ENCODE peak calls at places on chromosomes 16 and 17, in nine cellular contexts. I is GM06990, N is uterus, K is stomach, U is A673, T is lower leg skin, Y is lower lobe of right lung, Z is keratinocyte, M is osteoblast. A is an unnamed sample.

GRCh38 chr17:12114686-12115418 is 94.2 kb downstream of the MAP2K4 start:
- DNase-seq in I (no peak), N (no peak), K (no peak), U (no peak), T (no peak), Y (no peak), Z (no peak), M (no peak), A (no peak)

GRCh38 chr17:78184868-78185267 is 2.0 kb downstream of the TK1 start:
- DNase-seq in I (no peak), N (no peak), K (no peak), U (no peak), T (no peak), Y (no peak), Z (no peak), M (peak), A (no peak)

GRCh38 chr17:72931635-72932034 is 160.9 kb downstream of the SLC39A11 start:
- DNase-seq in I (no peak), N (no peak), K (no peak), U (no peak), T (no peak), Y (no peak), Z (no peak), M (no peak), A (no peak)

GRCh38 chr16:22216191-22216831 is 10.2 kb downstream of the EEF2K start:
- DNase-seq in I (no peak), N (no peak), K (no peak), U (no peak), T (no peak), Y (no peak), Z (no peak), M (no peak), A (no peak)

GRCh38 chr17:333626-334396 is 18.8 kb downstream of the RPH3AL start:
- DNase-seq in I (no peak), N (peak), K (peak), U (no peak), T (no peak), Y (peak), Z (no peak), M (peak), A (no peak)

GRCh38 chr16:11188801-11189740 is 66.9 kb downstream of the SOCS1 start:
- DNase-seq in I (no peak), N (no peak), K (peak), U (no peak), T (no peak), Y (no peak), Z (no peak), M (peak), A (peak)

GRCh38 chr17:72030067-72030899 is 90.5 kb upstream of the SOX9 start:
- DNase-seq in I (peak), N (peak), K (peak), U (peak), T (peak), Y (peak), Z (no peak), M (peak), A (peak)

GRCh38 chr16:75385507-75386152 is 47.7 kb downstream of the CFDP1 start:
- DNase-seq in I (peak), N (no peak), K (no peak), U (peak), T (no peak), Y (no peak), Z (peak), M (peak), A (peak)

GRCh38 chr17:37752482-37752881 is 7.6 kb upstream of the HNF1B start:
- DNase-seq in I (no peak), N (no peak), K (no peak), U (no peak), T (no peak), Y (no peak), Z (peak), M (peak), A (peak)

GRCh38 chr17:40612510-40613244 is 34.9 kb downstream of the SMARCE1 start:
- DNase-seq in I (no peak), N (no peak), K (no peak), U (no peak), T (no peak), Y (no peak), Z (no peak), M (no peak), A (peak)

GRCh38 chr16:60107467-60107866 is 1373.4 kb upstream of the GOT2 start:
- DNase-seq in I (no peak), N (no peak), K (no peak), U (no peak), T (no peak), Y (no peak), Z (no peak), M (no peak), A (peak)

GRCh38 chr17:72176516-72176851 is 55.7 kb downstream of the SOX9 start:
- DNase-seq in I (no peak), N (no peak), K (no peak), U (no peak), T (no peak), Y (no peak), Z (no peak), M (no peak), A (no peak)

GRCh38 chr17:7786866-7787265 is 47.2 kb upstream of the KDM6B start:
- DNase-seq in I (no peak), N (no peak), K (no peak), U (no peak), T (no peak), Y (no peak), Z (no peak), M (no peak), A (no peak)

GRCh38 chr17:65576939-65577338 is 15.5 kb upstream of the AXIN2 start:
- DNase-seq in I (no peak), N (no peak), K (no peak), U (no peak), T (no peak), Y (no peak), Z (no peak), M (no peak), A (no peak)

GRCh38 chr16:28534542-28535373 is 4.0 kb downstream of the NUPR1 start:
- DNase-seq in I (no peak), N (no peak), K (peak), U (no peak), T (peak), Y (peak), Z (no peak), M (no peak), A (peak)

GRCh38 chr17:48240562-48241130 is 133.1 kb downstream of the SNX11 start:
- DNase-seq in I (no peak), N (no peak), K (no peak), U (no peak), T (no peak), Y (no peak), Z (no peak), M (no peak), A (peak)

GRCh38 chr17:7027335-7027734 is 4.5 kb downstream of the BCL6B start:
- DNase-seq in I (no peak), N (no peak), K (no peak), U (no peak), T (no peak), Y (no peak), Z (no peak), M (no peak), A (no peak)

GRCh38 chr17:73792994-73793393 is 148.7 kb upstream of the SDK2 start:
- DNase-seq in I (no peak), N (no peak), K (no peak), U (no peak), T (peak), Y (no peak), Z (no peak), M (no peak), A (no peak)

GRCh38 chr16:48121276-48121675 is 34.5 kb downstream of the ABCC12 start:
- DNase-seq in I (no peak), N (no peak), K (no peak), U (no peak), T (no peak), Y (no peak), Z (no peak), M (no peak), A (no peak)

GRCh38 chr17:15343749-15344148 is 2.4 kb upstream of the TEKT3 start:
- DNase-seq in I (no peak), N (no peak), K (no peak), U (no peak), T (no peak), Y (no peak), Z (no peak), M (peak), A (peak)

GRCh38 chr16:53504161-53504663 is 1.2 kb upstream of the AKTIP start:
- DNase-seq in I (peak), N (peak), K (peak), U (peak), T (peak), Y (peak), Z (no peak), M (no peak), A (no peak)

GRCh38 chr16:88456356-88457292 is 3.5 kb downstream of the ZFPM1 start:
- DNase-seq in I (no peak), N (no peak), K (no peak), U (no peak), T (no peak), Y (no peak), Z (no peak), M (peak), A (no peak)

GRCh38 chr16:72542103-72542502 is 370.1 kb upstream of the PMFBP1 start:
- DNase-seq in I (no peak), N (no peak), K (no peak), U (no peak), T (no peak), Y (no peak), Z (no peak), M (no peak), A (peak)

GRCh38 chr17:72788950-72789585 is 303.4 kb downstream of the SLC39A11 start:
- DNase-seq in I (no peak), N (no peak), K (no peak), U (peak), T (no peak), Y (no peak), Z (no peak), M (no peak), A (peak)

GRCh38 chr16:50479771-50480170 is 68.4 kb upstream of the NKD1 start:
- DNase-seq in I (no peak), N (no peak), K (no peak), U (no peak), T (peak), Y (no peak), Z (no peak), M (peak), A (no peak)

DNA sequence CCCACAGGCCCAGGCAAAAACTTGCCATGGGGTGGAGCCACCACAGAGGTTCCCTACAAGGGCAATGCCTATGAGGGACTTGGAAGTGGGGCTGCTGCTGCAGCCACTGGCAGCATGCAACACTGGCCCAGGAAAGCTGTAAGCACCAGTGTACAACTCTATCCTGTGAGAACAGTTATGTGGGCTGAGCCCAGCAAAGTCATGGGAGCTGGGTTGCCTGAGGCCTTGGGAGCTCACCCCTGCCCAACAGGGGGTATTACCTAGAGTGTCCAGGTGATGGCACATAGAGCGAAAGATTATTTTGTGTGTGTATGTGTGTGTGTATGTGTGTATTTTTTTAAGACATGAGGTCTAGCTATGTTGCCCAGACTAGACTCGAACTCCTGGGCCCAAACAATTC is 57.0 kb downstream of the TANC2 start:
- DNase-seq in I (no peak), N (no peak), K (no peak), U (no peak), T (no peak), Y (no peak), Z (no peak), M (no peak), A (no peak)
- H3K4me3 ChIP-seq in I (no peak), N (no peak), K (no peak), U (no peak), T (no peak), Y (no peak), Z (no peak), M (no peak), A (no peak)

DNA sequence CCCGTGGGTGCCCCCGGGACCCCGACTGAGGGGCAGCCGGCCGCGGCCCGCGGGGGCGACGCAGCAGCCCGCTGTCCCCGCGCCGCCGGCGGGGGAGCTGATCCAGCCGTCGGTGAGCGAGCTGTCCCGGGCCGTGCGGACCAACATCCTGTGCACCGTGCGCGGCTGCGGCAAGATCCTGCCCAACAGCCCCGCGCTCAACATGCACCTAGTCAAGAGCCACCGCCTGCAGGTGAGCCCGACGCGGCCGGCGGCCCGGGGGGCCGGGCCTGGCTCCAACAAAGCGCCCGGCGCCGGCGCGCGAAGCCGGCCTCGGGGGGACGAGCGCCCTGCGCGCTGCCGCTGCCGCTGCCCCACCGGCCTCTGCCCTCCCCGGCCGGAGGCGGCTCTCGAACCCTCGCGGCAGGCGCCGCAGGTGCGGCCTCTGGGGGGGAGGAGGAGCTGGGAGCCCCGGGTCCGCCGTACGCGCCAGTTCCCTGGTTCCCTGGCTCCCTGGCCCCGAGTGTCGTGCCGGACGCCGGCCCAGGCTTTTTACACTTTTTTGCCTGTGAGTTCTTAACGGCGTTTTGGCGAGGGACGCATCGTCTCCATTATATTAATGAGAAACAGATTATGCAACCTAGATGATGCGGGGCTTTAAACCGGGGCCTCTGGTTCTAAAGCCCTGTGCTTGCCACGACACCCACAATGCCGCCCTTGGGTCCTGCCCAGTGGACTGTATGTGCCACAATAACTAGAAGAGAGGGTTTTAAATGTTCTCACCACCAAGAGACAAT is 521 bp downstream of the ATMIN start:
- DNase-seq in I (peak), N (no peak), K (peak), U (peak), T (no peak), Y (peak), Z (no peak), M (peak), A (peak)
- TF ChIP-seq CTCF in I (no peak), N (no peak), K (no peak), U (no peak), T (no peak), Y (no peak), Z (no peak), M (no peak), A (no peak)

GRCh38 chr16:69724414-69724873 is 1.9 kb downstream of the NQO1 start:
- DNase-seq in I (no peak), N (no peak), K (no peak), U (no peak), T (peak), Y (no peak), Z (no peak), M (no peak), A (no peak)
- H3K4me3 ChIP-seq in I (no peak), N (no peak), K (peak), U (no peak), T (no peak), Y (peak), Z (no peak), M (peak), A (no peak)

GRCh38 chr17:60139438-60140285 is 10.1 kb upstream of the CA4 start:
- DNase-seq in I (peak), N (peak), K (peak), U (peak), T (peak), Y (peak), Z (no peak), M (peak), A (peak)
- TF ChIP-seq CTCF in I (peak), N (peak), K (peak), U (peak), T (no peak), Y (peak), Z (peak), M (peak), A (peak)

DNA sequence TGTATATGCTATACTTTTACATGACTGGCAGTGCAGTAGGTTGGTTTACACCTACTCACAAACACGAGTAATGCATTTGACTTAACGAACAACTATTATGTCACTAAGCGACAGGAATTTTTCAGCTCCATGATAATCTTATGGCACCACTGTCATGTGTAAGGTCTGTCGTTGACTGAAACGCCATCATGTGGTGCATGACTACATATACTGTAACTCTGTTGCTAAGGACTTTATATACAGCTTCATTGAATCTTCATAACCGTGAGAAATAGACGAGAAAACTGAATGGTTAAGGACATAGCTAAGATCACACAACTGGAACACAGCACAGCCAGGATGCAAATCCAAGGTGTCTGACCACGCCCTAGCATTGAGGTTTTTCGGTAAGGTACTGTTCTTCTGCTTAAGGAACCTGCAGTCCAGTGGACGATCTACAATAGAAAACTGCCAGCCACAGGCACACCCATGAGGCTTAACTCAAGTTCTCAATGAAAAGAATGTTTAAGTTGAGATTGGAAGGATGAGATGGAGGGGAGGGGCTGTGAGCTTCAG is 3.3 kb downstream of the CFAP20 start:
- DNase-seq in I (no peak), N (no peak), K (no peak), U (no peak), T (no peak), Y (no peak), Z (no peak), M (peak), A (no peak)
- H3K4me3 ChIP-seq in I (no peak), N (no peak), K (no peak), U (no peak), T (no peak), Y (no peak), Z (no peak), M (no peak), A (no peak)

GRCh38 chr16:674968-675883 is at the start of gene RHBDL1:
- DNase-seq in I (no peak), N (no peak), K (no peak), U (peak), T (no peak), Y (peak), Z (no peak), M (peak), A (no peak)

GRCh38 chr16:672851-673250 is 2.6 kb upstream of the RHBDL1 start:
- DNase-seq in I (no peak), N (no peak), K (no peak), U (no peak), T (no peak), Y (no peak), Z (no peak), M (no peak), A (no peak)

GRCh38 chr16:672371-672770 is 3.1 kb upstream of the RHBDL1 start:
- DNase-seq in I (no peak), N (no peak), K (no peak), U (no peak), T (no peak), Y (no peak), Z (no peak), M (no peak), A (no peak)

GRCh38 chr16:674214-674881 is 1.1 kb upstream of the RHBDL1 start:
- DNase-seq in I (no peak), N (no peak), K (no peak), U (no peak), T (no peak), Y (no peak), Z (no peak), M (no peak), A (no peak)

GRCh38 chr16:673399-673991 is 2.0 kb upstream of the RHBDL1 start:
- DNase-seq in I (no peak), N (no peak), K (no peak), U (no peak), T (no peak), Y (no peak), Z (no peak), M (no peak), A (no peak)
- TF ChIP-seq CTCF in I (no peak), N (no peak), K (no peak), U (no peak), T (no peak), Y (no peak), Z (no peak), M (no peak), A (no peak)

DNA sequence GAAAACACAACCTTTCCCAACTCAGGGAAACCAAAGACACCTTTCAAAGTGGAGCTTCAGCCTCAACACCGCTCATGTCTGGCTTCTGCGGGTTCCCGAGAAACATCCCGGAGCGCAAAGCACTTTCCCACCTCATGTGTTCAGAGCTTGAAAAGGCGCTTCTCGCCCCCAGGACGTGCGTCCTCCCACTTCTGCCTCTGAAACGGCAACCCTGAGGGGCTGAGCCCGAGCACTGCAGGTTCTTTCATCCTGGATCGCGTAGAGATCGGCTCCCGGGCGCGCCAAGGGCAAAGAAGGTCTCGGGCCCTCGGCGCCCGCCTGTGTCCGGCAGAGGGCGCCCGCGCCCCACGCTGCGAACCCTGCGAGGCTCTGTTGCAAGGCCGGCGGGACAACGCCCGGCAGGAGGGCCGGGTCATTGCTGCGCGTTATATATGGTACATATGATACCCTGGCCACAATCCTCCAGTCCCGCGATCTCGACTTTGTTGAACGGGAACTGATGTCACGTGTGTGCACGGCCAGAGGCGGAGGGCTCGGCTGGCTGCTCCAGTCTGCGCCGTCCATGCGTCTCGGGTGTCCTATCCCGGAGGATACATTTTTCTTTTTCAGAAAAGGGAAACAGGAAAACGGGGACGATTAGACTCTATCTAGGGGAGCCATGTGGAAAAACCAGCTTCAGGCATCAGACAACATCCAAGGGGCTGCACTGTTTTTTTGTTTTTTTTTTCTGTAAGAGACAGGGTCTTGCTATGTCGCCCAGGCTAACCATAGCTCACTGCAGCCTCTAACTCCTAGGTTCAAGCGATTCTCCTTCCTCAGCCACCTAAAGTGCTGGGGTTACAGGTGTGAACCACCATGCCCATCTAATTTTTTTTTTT is 19.1 kb downstream of the COQ7 start:
- DNase-seq in I (peak), N (peak), K (peak), U (peak), T (peak), Y (peak), Z (no peak), M (peak), A (peak)
- H3K4me3 ChIP-seq in I (peak), N (peak), K (peak), U (peak), T (no peak), Y (peak), Z (no peak), M (peak), A (peak)

DNA sequence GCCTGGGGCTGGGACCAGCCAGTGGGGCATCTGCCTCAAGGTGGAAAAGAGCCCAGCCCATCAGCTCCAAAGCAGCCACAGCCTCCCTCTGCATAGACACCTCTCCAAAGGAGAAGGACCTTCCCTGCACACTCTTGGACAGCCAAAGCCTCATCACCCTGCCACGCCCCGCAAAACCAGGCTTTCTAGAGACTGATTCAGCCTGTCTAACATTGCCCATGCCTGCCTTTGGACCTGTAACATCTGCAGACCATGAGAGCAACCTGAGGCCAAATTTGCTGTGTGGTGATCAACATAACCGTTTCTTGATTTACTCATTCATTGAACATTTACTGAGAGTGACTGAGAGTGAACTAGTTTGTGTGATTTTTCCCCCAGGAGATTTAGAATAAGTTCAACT is 219.7 kb upstream of the HSBP1 start:
- DNase-seq in I (no peak), N (no peak), K (no peak), U (no peak), T (peak), Y (no peak), Z (no peak), M (no peak), A (peak)
- TF ChIP-seq CTCF in I (no peak), N (no peak), K (no peak), U (no peak), T (no peak), Y (no peak), Z (no peak), M (no peak), A (no peak)

GRCh38 chr16:26658486-26658885 is 408.2 kb upstream of the C16orf82 start:
- DNase-seq in I (no peak), N (no peak), K (no peak), U (no peak), T (no peak), Y (no peak), Z (no peak), M (no peak), A (no peak)
- H3K4me3 ChIP-seq in I (no peak), N (no peak), K (no peak), U (no peak), T (no peak), Y (no peak), Z (no peak), M (no peak), A (no peak)

A was measured in epithelial cell of esophagus.